ENCODE peak calls at places on chromosome 6, in ten cellular contexts. One of them, this sample, is unnamed. For H3K27me3, the result is how much of the 10 kb centered on the place peaks cover.

GRCh38 chr6:78528926-78529325 is 338.4 kb upstream of the IRAK1BP1 start:
- DNase-seq in testis: no peak
- DNase-seq in spleen: no peak
- DNase-seq in A673: no peak
- DNase-seq in neural progenitor cell: no peak
- DNase-seq in ascending aorta: no peak
- DNase-seq in keratinocyte: no peak
- DNase-seq in AG04450: no peak
- DNase-seq in heart right ventricle: no peak
- DNase-seq in astrocyte: no peak
- DNase-seq in this sample: no peak

GRCh38 chr6:53309059-53309896 is 39.5 kb downstream of the ELOVL5 start:
- DNase-seq in testis: no peak
- DNase-seq in spleen: no peak
- DNase-seq in A673: no peak
- DNase-seq in neural progenitor cell: no peak
- DNase-seq in ascending aorta: no peak
- DNase-seq in keratinocyte: no peak
- DNase-seq in AG04450: no peak
- DNase-seq in heart right ventricle: no peak
- DNase-seq in astrocyte: peak
- DNase-seq in this sample: no peak

GRCh38 chr6:142184332-142184731 is 37.3 kb downstream of the VTA1 start:
- DNase-seq in testis: no peak
- DNase-seq in spleen: no peak
- DNase-seq in A673: no peak
- DNase-seq in neural progenitor cell: no peak
- DNase-seq in ascending aorta: no peak
- DNase-seq in keratinocyte: no peak
- DNase-seq in AG04450: no peak
- DNase-seq in heart right ventricle: no peak
- DNase-seq in astrocyte: no peak
- DNase-seq in this sample: no peak

GRCh38 chr6:118748311-118749062 is 97.1 kb upstream of the CEP85L start:
- DNase-seq in testis: peak
- DNase-seq in spleen: no peak
- DNase-seq in A673: peak
- DNase-seq in neural progenitor cell: peak
- DNase-seq in ascending aorta: no peak
- DNase-seq in keratinocyte: no peak
- DNase-seq in AG04450: no peak
- DNase-seq in heart right ventricle: peak
- DNase-seq in astrocyte: peak
- DNase-seq in this sample: no peak

GRCh38 chr6:9307786-9308185 is 872.4 kb upstream of the SLC35B3 start:
- DNase-seq in testis: no peak
- DNase-seq in spleen: no peak
- DNase-seq in A673: no peak
- DNase-seq in neural progenitor cell: no peak
- DNase-seq in ascending aorta: no peak
- DNase-seq in keratinocyte: peak
- DNase-seq in AG04450: no peak
- DNase-seq in heart right ventricle: no peak
- DNase-seq in astrocyte: no peak
- DNase-seq in this sample: no peak

GRCh38 chr6:28274888-28275287 is 6.5 kb upstream of the PGBD1 start:
- DNase-seq in testis: no peak
- DNase-seq in spleen: no peak
- DNase-seq in A673: no peak
- DNase-seq in neural progenitor cell: no peak
- DNase-seq in ascending aorta: no peak
- DNase-seq in keratinocyte: no peak
- DNase-seq in AG04450: no peak
- DNase-seq in heart right ventricle: no peak
- DNase-seq in astrocyte: no peak
- DNase-seq in this sample: no peak

GRCh38 chr6:119299694-119300093 is 49.9 kb downstream of the MAN1A1 start:
- DNase-seq in testis: no peak
- DNase-seq in spleen: no peak
- DNase-seq in A673: no peak
- DNase-seq in neural progenitor cell: no peak
- DNase-seq in ascending aorta: no peak
- DNase-seq in keratinocyte: no peak
- DNase-seq in AG04450: no peak
- DNase-seq in heart right ventricle: no peak
- DNase-seq in astrocyte: no peak
- DNase-seq in this sample: no peak

GRCh38 chr6:19999319-20000191 is 162.4 kb downstream of the ID4 start:
- DNase-seq in testis: peak
- DNase-seq in spleen: no peak
- DNase-seq in A673: peak
- DNase-seq in neural progenitor cell: no peak
- DNase-seq in ascending aorta: no peak
- DNase-seq in keratinocyte: peak
- DNase-seq in AG04450: no peak
- DNase-seq in heart right ventricle: no peak
- DNase-seq in astrocyte: no peak
- DNase-seq in this sample: no peak

GRCh38 chr6:14858808-14859207 is 387.1 kb upstream of the JARID2 start:
- DNase-seq in testis: no peak
- DNase-seq in spleen: no peak
- DNase-seq in A673: no peak
- DNase-seq in neural progenitor cell: no peak
- DNase-seq in ascending aorta: no peak
- DNase-seq in keratinocyte: no peak
- DNase-seq in AG04450: no peak
- DNase-seq in heart right ventricle: no peak
- DNase-seq in astrocyte: no peak
- DNase-seq in this sample: no peak

GRCh38 chr6:44298055-44298803 is 14.9 kb downstream of the AARS2 start:
- DNase-seq in testis: no peak
- DNase-seq in spleen: peak
- DNase-seq in A673: no peak
- DNase-seq in neural progenitor cell: no peak
- DNase-seq in ascending aorta: no peak
- DNase-seq in keratinocyte: no peak
- DNase-seq in AG04450: no peak
- DNase-seq in heart right ventricle: no peak
- DNase-seq in astrocyte: no peak
- DNase-seq in this sample: no peak

GRCh38 chr6:54255881-54256280 is 52.4 kb upstream of the TINAG start:
- DNase-seq in testis: no peak
- DNase-seq in spleen: no peak
- DNase-seq in A673: no peak
- DNase-seq in neural progenitor cell: no peak
- DNase-seq in ascending aorta: no peak
- DNase-seq in keratinocyte: no peak
- DNase-seq in AG04450: no peak
- DNase-seq in heart right ventricle: peak
- DNase-seq in astrocyte: peak
- DNase-seq in this sample: no peak

GRCh38 chr6:125868252-125868651 is 77.5 kb downstream of the NCOA7 start:
- DNase-seq in testis: no peak
- DNase-seq in spleen: no peak
- DNase-seq in A673: no peak
- DNase-seq in neural progenitor cell: no peak
- DNase-seq in ascending aorta: no peak
- DNase-seq in keratinocyte: peak
- DNase-seq in AG04450: no peak
- DNase-seq in heart right ventricle: no peak
- DNase-seq in astrocyte: no peak
- DNase-seq in this sample: no peak

GRCh38 chr6:165587206-165587605 is 75.8 kb downstream of the PDE10A start:
- DNase-seq in testis: no peak
- DNase-seq in spleen: no peak
- DNase-seq in A673: no peak
- DNase-seq in neural progenitor cell: no peak
- DNase-seq in ascending aorta: no peak
- DNase-seq in keratinocyte: no peak
- DNase-seq in AG04450: no peak
- DNase-seq in heart right ventricle: no peak
- DNase-seq in astrocyte: no peak
- DNase-seq in this sample: no peak

GRCh38 chr6:25492951-25493350 is 159.1 kb upstream of the SCGN start:
- DNase-seq in testis: no peak
- DNase-seq in spleen: no peak
- DNase-seq in A673: no peak
- DNase-seq in neural progenitor cell: no peak
- DNase-seq in ascending aorta: no peak
- DNase-seq in keratinocyte: no peak
- DNase-seq in AG04450: no peak
- DNase-seq in heart right ventricle: no peak
- DNase-seq in astrocyte: no peak
- DNase-seq in this sample: no peak

GRCh38 chr6:137494967-137495595 is 887 bp upstream of the OLIG3 start:
- DNase-seq in testis: no peak
- DNase-seq in spleen: no peak
- DNase-seq in A673: no peak
- DNase-seq in neural progenitor cell: peak
- DNase-seq in ascending aorta: no peak
- DNase-seq in keratinocyte: no peak
- DNase-seq in AG04450: no peak
- DNase-seq in heart right ventricle: no peak
- DNase-seq in astrocyte: no peak
- DNase-seq in this sample: no peak

GRCh38 chr6:27127874-27128795 is 119.4 kb upstream of the PRSS16 start:
- DNase-seq in testis: no peak
- DNase-seq in spleen: no peak
- DNase-seq in A673: no peak
- DNase-seq in neural progenitor cell: no peak
- DNase-seq in ascending aorta: no peak
- DNase-seq in keratinocyte: no peak
- DNase-seq in AG04450: no peak
- DNase-seq in heart right ventricle: no peak
- DNase-seq in astrocyte: no peak
- DNase-seq in this sample: no peak

GRCh38 chr6:36326351-36326995 is 10.2 kb downstream of the BNIP5 start:
- DNase-seq in testis: peak
- DNase-seq in spleen: no peak
- DNase-seq in A673: no peak
- DNase-seq in neural progenitor cell: peak
- DNase-seq in ascending aorta: no peak
- DNase-seq in keratinocyte: no peak
- DNase-seq in AG04450: no peak
- DNase-seq in heart right ventricle: peak
- DNase-seq in astrocyte: no peak
- DNase-seq in this sample: no peak

GRCh38 chr6:138485005-138485545 is 14.2 kb downstream of the NHSL1 start:
- DNase-seq in testis: peak
- DNase-seq in spleen: no peak
- DNase-seq in A673: no peak
- DNase-seq in neural progenitor cell: peak
- DNase-seq in ascending aorta: no peak
- DNase-seq in keratinocyte: no peak
- DNase-seq in AG04450: no peak
- DNase-seq in heart right ventricle: no peak
- DNase-seq in astrocyte: peak
- DNase-seq in this sample: no peak

GRCh38 chr6:397604-398003 is 6.1 kb downstream of the IRF4 start:
- DNase-seq in testis: no peak
- DNase-seq in spleen: no peak
- DNase-seq in A673: no peak
- DNase-seq in neural progenitor cell: no peak
- DNase-seq in ascending aorta: no peak
- DNase-seq in keratinocyte: no peak
- DNase-seq in AG04450: no peak
- DNase-seq in heart right ventricle: no peak
- DNase-seq in astrocyte: no peak
- DNase-seq in this sample: no peak
- H3K27me3 ChIP-seq in testis: under half
- H3K27me3 ChIP-seq in spleen: under half
- H3K27me3 ChIP-seq in A673: half or more
- H3K27me3 ChIP-seq in neural progenitor cell: half or more
- H3K27me3 ChIP-seq in ascending aorta: under half
- H3K27me3 ChIP-seq in keratinocyte: under half
- H3K27me3 ChIP-seq in AG04450: half or more
- H3K27me3 ChIP-seq in heart right ventricle: under half
- H3K27me3 ChIP-seq in astrocyte: under half
- H3K27me3 ChIP-seq in this sample: under half

GRCh38 chr6:30875244-30876038 is 8.9 kb upstream of the DDR1 start:
- DNase-seq in testis: peak
- DNase-seq in spleen: no peak
- DNase-seq in A673: no peak
- DNase-seq in neural progenitor cell: no peak
- DNase-seq in ascending aorta: no peak
- DNase-seq in keratinocyte: no peak
- DNase-seq in AG04450: no peak
- DNase-seq in heart right ventricle: no peak
- DNase-seq in astrocyte: no peak
- DNase-seq in this sample: no peak
- H3K27me3 ChIP-seq in testis: under half
- H3K27me3 ChIP-seq in spleen: under half
- H3K27me3 ChIP-seq in A673: under half
- H3K27me3 ChIP-seq in neural progenitor cell: under half
- H3K27me3 ChIP-seq in ascending aorta: under half
- H3K27me3 ChIP-seq in keratinocyte: under half
- H3K27me3 ChIP-seq in AG04450: under half
- H3K27me3 ChIP-seq in heart right ventricle: under half
- H3K27me3 ChIP-seq in astrocyte: under half
- H3K27me3 ChIP-seq in this sample: under half

DNA sequence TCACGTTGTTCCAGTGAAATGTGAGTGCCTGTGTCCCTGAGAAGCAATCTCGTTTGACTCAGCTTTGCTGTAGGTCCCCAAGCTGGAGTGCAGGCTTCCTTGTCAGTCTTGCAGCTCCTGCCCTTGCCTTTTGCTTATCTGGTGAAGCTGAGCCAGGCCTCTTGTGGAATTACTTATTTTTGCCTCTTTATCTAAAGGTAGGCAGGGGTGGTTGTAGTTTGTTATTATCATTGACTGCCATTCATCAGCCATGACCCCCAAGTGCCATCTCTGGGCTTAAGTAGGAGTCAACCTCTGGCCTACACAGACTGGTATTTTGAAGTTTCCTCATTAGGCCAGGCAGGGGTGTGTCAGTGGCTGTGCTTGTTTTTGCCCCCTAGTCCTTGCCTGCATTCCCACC is 2.1 kb downstream of the TMEM14B start:
- DNase-seq in testis: no peak
- DNase-seq in spleen: no peak
- DNase-seq in A673: no peak
- DNase-seq in neural progenitor cell: no peak
- DNase-seq in ascending aorta: no peak
- DNase-seq in keratinocyte: no peak
- DNase-seq in AG04450: no peak
- DNase-seq in heart right ventricle: no peak
- DNase-seq in astrocyte: no peak
- DNase-seq in this sample: no peak
- H3K27me3 ChIP-seq in testis: under half
- H3K27me3 ChIP-seq in spleen: under half
- H3K27me3 ChIP-seq in A673: under half
- H3K27me3 ChIP-seq in neural progenitor cell: under half
- H3K27me3 ChIP-seq in ascending aorta: under half
- H3K27me3 ChIP-seq in keratinocyte: under half
- H3K27me3 ChIP-seq in AG04450: under half
- H3K27me3 ChIP-seq in heart right ventricle: under half
- H3K27me3 ChIP-seq in astrocyte: under half
- H3K27me3 ChIP-seq in this sample: under half

DNA sequence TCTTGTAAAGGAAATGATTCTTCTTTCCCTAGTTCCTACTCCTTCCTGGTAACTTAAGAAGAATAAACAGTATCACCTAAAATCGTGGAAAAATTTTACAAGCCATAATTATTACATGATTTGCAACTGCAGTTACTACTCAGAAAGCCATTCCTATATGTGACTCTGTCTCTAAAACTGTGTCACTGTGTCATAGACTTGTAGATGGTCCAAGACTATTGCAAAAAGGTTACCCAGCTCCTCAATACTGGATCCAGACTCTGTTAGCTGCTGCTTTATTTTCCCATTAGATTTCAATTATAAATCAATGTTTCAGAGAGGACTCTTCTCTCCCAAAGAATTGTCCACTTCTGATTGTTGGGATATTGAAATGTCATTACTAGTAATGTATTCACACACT is 142.1 kb upstream of the STMND1 start:
- DNase-seq in testis: no peak
- DNase-seq in spleen: no peak
- DNase-seq in A673: no peak
- DNase-seq in neural progenitor cell: no peak
- DNase-seq in ascending aorta: no peak
- DNase-seq in keratinocyte: no peak
- DNase-seq in AG04450: no peak
- DNase-seq in heart right ventricle: no peak
- DNase-seq in astrocyte: no peak
- DNase-seq in this sample: no peak
- H3K27me3 ChIP-seq in testis: under half
- H3K27me3 ChIP-seq in spleen: under half
- H3K27me3 ChIP-seq in A673: under half
- H3K27me3 ChIP-seq in neural progenitor cell: under half
- H3K27me3 ChIP-seq in ascending aorta: under half
- H3K27me3 ChIP-seq in keratinocyte: under half
- H3K27me3 ChIP-seq in AG04450: under half
- H3K27me3 ChIP-seq in heart right ventricle: under half
- H3K27me3 ChIP-seq in astrocyte: under half
- H3K27me3 ChIP-seq in this sample: under half

This sample was measured in kidney epithelial cell.